ENCODE peak calls at places on chromosomes 5 and 9, in four cellular contexts. A is body of pancreas, T is H1, Y is AG04449. Q is an unnamed sample.
A peak's percentile ranks its signal among the peaks of the same experiment; 100 is the strongest.

GRCh38 chr5:19125956-19126713 is 861.9 kb downstream of the CDH18 start:
- DNase-seq in T (no peak), Y (no peak), A (no peak), Q (no peak)

GRCh38 chr9:107782789-107783188 is 293.2 kb upstream of the KLF4 start:
- DNase-seq in T (no peak), A (no peak), Y (no peak), Q (no peak)

GRCh38 chr5:149130121-149130931 is 11.0 kb upstream of the ABLIM3 start:
- DNase-seq in A (no peak), T (no peak), Y (no peak), Q (no peak)

GRCh38 chr9:3467593-3468219 is 58.1 kb downstream of the RFX3 start:
- DNase-seq in T (no peak), Y (peak; percentile 17), A (peak; percentile 68), Q (peak; percentile 42)

GRCh38 chr9:34363619-34364351 is 12.9 kb downstream of the MYORG start:
- DNase-seq in Y (no peak), A (no peak), T (peak; percentile 52), Q (peak; percentile 52)

GRCh38 chr9:135961811-135962695 is 880 bp upstream of the UBAC1 start:
- DNase-seq in T (no peak), Y (no peak), A (no peak), Q (no peak)

GRCh38 chr5:134873494-134873893 is 677 bp upstream of the TXNDC15 start:
- DNase-seq in T (no peak), A (no peak), Y (no peak), Q (no peak)

GRCh38 chr9:121725008-121725795 is 73.8 kb downstream of the DAB2IP start:
- DNase-seq in T (no peak), Y (peak; percentile 98), A (peak; percentile 92), Q (peak; percentile 88)

GRCh38 chr9:131598121-131598520 is 52.8 kb downstream of the PRRT1B start:
- DNase-seq in A (no peak), Y (no peak), T (no peak), Q (no peak)

Q was measured in glomerular endothelial cell.